ENCODE peak calls at places on chromosomes 3 and 15, in seven cellular contexts. D is endothelial cell; I is GM06990; Y is activated naive CD4-positive, alpha-beta T cell; L is kidney tubule cell; W is NCI-H345; Q is NCI-H1092 treated with DMSO at 0.1 percent for 48 hours. X is an unnamed sample.

GRCh38 chr3:70179111-70179510 is 133.3 kb downstream of the MDFIC2 start:
- DNase-seq in L (no peak), W (no peak), Y (no peak), I (peak; percentile 28), D (no peak), Q (no peak), X (no peak)

GRCh38 chr15:60396964-60397771 is 618 bp downstream of the ANXA2 start:
- DNase-seq in W (peak; percentile 23), L (peak; percentile 88), I (peak; percentile 73), Q (peak; percentile 18), Y (peak; percentile 3), D (peak; percentile 68), X (peak; percentile 49)

GRCh38 chr3:141311170-141311495 is 57.2 kb upstream of the ZBTB38 start:
- DNase-seq in W (no peak), D (no peak), Q (no peak), Y (no peak), L (no peak), I (no peak), X (no peak)

GRCh38 chr15:92714457-92715401 is 59.2 kb upstream of the FAM174B start:
- DNase-seq in I (peak; percentile 62), D (peak; percentile 84), Y (peak; percentile 61), W (peak; percentile 81), L (peak; percentile 71), Q (peak; percentile 81), X (peak; percentile 88)

GRCh38 chr15:28885630-28886430 is at the start of gene APBA2:
- DNase-seq in Y (peak; percentile 54), L (peak; percentile 52), Q (peak; percentile 23), D (peak; percentile 51), W (peak; percentile 11), I (no peak), X (no peak)

GRCh38 chr3:35760147-35760546 is 120.8 kb downstream of the ARPP21 start:
- DNase-seq in Q (no peak), L (no peak), D (no peak), I (no peak), W (no peak), Y (no peak), X (no peak)

GRCh38 chr3:146384786-146385185 is 84.6 kb downstream of the PLSCR2 start:
- DNase-seq in Q (no peak), Y (no peak), L (no peak), D (no peak), W (no peak), I (no peak), X (no peak)

GRCh38 chr3:187063286-187064081 is 75.8 kb downstream of the RPL39L start:
- DNase-seq in Y (no peak), W (no peak), D (no peak), L (peak; percentile 66), Q (no peak), I (no peak), X (no peak)

GRCh38 chr3:13077431-13078157 is 4.4 kb upstream of the IQSEC1 start:
- DNase-seq in Q (peak; percentile 94), W (peak; percentile 59), L (no peak), D (no peak), I (no peak), Y (no peak), X (no peak)

GRCh38 chr15:86155551-86155950 is 75.9 kb downstream of the AGBL1 start:
- DNase-seq in Y (no peak), D (no peak), Q (no peak), L (no peak), W (no peak), I (no peak), X (no peak)

GRCh38 chr3:5079761-5080160 is 42.3 kb upstream of the ARL8B start:
- DNase-seq in W (no peak), D (no peak), L (no peak), Q (no peak), Y (no peak), I (no peak), X (no peak)

GRCh38 chr3:72299823-72300222 is 514.9 kb upstream of the PROK2 start:
- DNase-seq in I (no peak), L (no peak), D (no peak), W (no peak), Q (no peak), Y (no peak), X (no peak)

GRCh38 chr15:71455107-71455506 is 339.8 kb downstream of the THSD4 start:
- DNase-seq in W (no peak), Y (no peak), I (no peak), D (no peak), Q (peak; percentile 3), L (no peak), X (no peak)

GRCh38 chr3:148955544-148956346 is 35.6 kb upstream of the GYG1 start:
- DNase-seq in L (peak; percentile 85), W (peak; percentile 8), I (no peak), Y (no peak), Q (peak; percentile 54), D (peak; percentile 57), X (peak; percentile 72)

GRCh38 chr3:13095408-13095861 is 22.2 kb upstream of the IQSEC1 start:
- DNase-seq in Q (no peak), D (no peak), Y (no peak), L (no peak), I (no peak), W (no peak), X (peak; percentile 93)

GRCh38 chr15:29652595-29652994 is 169.7 kb downstream of the TJP1 start:
- DNase-seq in L (no peak), W (no peak), Q (no peak), Y (no peak), D (no peak), I (no peak), X (no peak)

GRCh38 chr3:100954990-100955389 is 38.2 kb downstream of the ABI3BP start:
- DNase-seq in W (no peak), Y (no peak), D (no peak), I (no peak), Q (no peak), L (peak; percentile 60), X (no peak)

GRCh38 chr3:37625051-37625450 is 236.6 kb upstream of the CTDSPL start:
- DNase-seq in L (no peak), Y (no peak), D (no peak), W (no peak), I (no peak), Q (no peak), X (no peak)

GRCh38 chr15:31070867-31071266 is 30.7 kb downstream of the TRPM1 start:
- DNase-seq in Y (no peak), I (no peak), Q (no peak), D (no peak), L (no peak), W (no peak), X (no peak)

GRCh38 chr15:51367322-51367976 is 26.0 kb downstream of the GLDN start:
- DNase-seq in Y (no peak), D (no peak), L (no peak), W (no peak), I (no peak), Q (no peak), X (no peak)

GRCh38 chr3:38059148-38059547 is 20.1 kb downstream of the DLEC1 start:
- DNase-seq in D (no peak), Y (no peak), L (no peak), I (no peak), Q (no peak), W (no peak), X (no peak)

GRCh38 chr3:189267981-189268613 is 96.3 kb downstream of the TPRG1 start:
- DNase-seq in Y (no peak), W (no peak), Q (no peak), L (peak; percentile 62), I (no peak), D (peak; percentile 19), X (peak; percentile 3)

GRCh38 chr3:131231710-131232348 is 149.7 kb upstream of the NUDT16 start:
- DNase-seq in I (no peak), Q (peak; percentile 6), W (no peak), L (peak; percentile 15), D (no peak), Y (no peak), X (no peak)

GRCh38 chr15:81157195-81157938 is 23.3 kb downstream of the CFAP161 start:
- DNase-seq in Q (no peak), I (no peak), D (no peak), L (no peak), W (no peak), Y (no peak), X (no peak)

GRCh38 chr15:71103102-71103676 is 12.1 kb upstream of the THSD4 start:
- DNase-seq in L (peak; percentile 53), D (peak; percentile 18), I (peak; percentile 29), Q (peak; percentile 9), Y (no peak), W (no peak), X (no peak)

GRCh38 chr3:141401584-141402475 is 33.5 kb downstream of the ZBTB38 start:
- DNase-seq in I (peak; percentile 69), D (peak; percentile 58), L (peak; percentile 45), Q (peak; percentile 79), W (no peak), Y (peak; percentile 54), X (peak; percentile 48)

GRCh38 chr3:152272771-152273242 is 4.1 kb downstream of the MBNL1 start:
- DNase-seq in W (no peak), I (no peak), L (no peak), D (no peak), Y (no peak), Q (no peak), X (no peak)